ENCODE peak calls at places on chromosome 5, in ten cellular contexts. M is fibroblast of lung, W is cardiac muscle cell, K is neural progenitor cell, P is transverse colon, N is fibroblast of mammary gland, T is astrocyte of the cerebellum, E is ascending aorta, F is type B pancreatic cell, B is PC-3. Q is an unnamed sample.

GRCh38 chr5:132060501-132061161 is at the start of gene IL3:
- DNase-seq in M (no peak), W (no peak), K (no peak), P (peak), N (no peak), T (no peak), E (no peak), F (no peak), B (no peak), Q (no peak)

GRCh38 chr5:135120951-135121350 is 86.9 kb upstream of the PITX1 start:
- DNase-seq in M (no peak), W (no peak), K (peak), P (no peak), N (no peak), T (no peak), E (no peak), F (no peak), B (no peak), Q (no peak)

GRCh38 chr5:61327761-61328753 is 4.0 kb upstream of the ZSWIM6 start:
- DNase-seq in M (peak), W (peak), K (no peak), P (no peak), N (peak), T (no peak), E (no peak), F (no peak), B (peak), Q (no peak)

GRCh38 chr5:16464664-16465543 is 696 bp downstream of the ZNF622 start:
- DNase-seq in M (peak), W (no peak), K (no peak), P (peak), N (no peak), T (no peak), E (no peak), F (no peak), B (no peak), Q (no peak)

GRCh38 chr5:37552770-37553719 is 173.9 kb downstream of the WDR70 start:
- DNase-seq in M (peak), W (peak), K (no peak), P (no peak), N (peak), T (peak), E (no peak), F (no peak), B (peak), Q (no peak)

GRCh38 chr5:31361234-31361633 is 167.7 kb downstream of the CDH6 start:
- DNase-seq in M (peak), W (peak), K (no peak), P (no peak), N (peak), T (no peak), E (no peak), F (no peak), B (peak), Q (no peak)

GRCh38 chr5:126385509-126385908 is 37.7 kb upstream of the GRAMD2B start:
- DNase-seq in M (no peak), W (no peak), K (no peak), P (no peak), N (no peak), T (no peak), E (no peak), F (no peak), B (peak), Q (no peak)

GRCh38 chr5:142819816-142820215 is 49.6 kb downstream of the ARHGAP26 start:
- DNase-seq in M (peak), W (peak), K (no peak), P (no peak), N (peak), T (no peak), E (no peak), F (no peak), B (peak), Q (no peak)

GRCh38 chr5:55852503-55852902 is 1.3 kb downstream of the IL31RA start:
- DNase-seq in M (peak), W (no peak), K (no peak), P (no peak), N (peak), T (no peak), E (no peak), F (no peak), B (no peak), Q (no peak)

GRCh38 chr5:108079754-108080153 is 302.1 kb downstream of the FBXL17 start:
- DNase-seq in M (peak), W (peak), K (no peak), P (no peak), N (peak), T (no peak), E (no peak), F (no peak), B (peak), Q (no peak)

GRCh38 chr5:67234671-67235176 is 38.1 kb upstream of the CD180 start:
- DNase-seq in M (peak), W (peak), K (no peak), P (no peak), N (peak), T (peak), E (no peak), F (no peak), B (peak), Q (no peak)

GRCh38 chr5:144209421-144209820 is 38.7 kb downstream of the KCTD16 start:
- DNase-seq in M (no peak), W (no peak), K (no peak), P (no peak), N (no peak), T (no peak), E (no peak), F (no peak), B (no peak), Q (no peak)

GRCh38 chr5:131988601-131989000 is 22.9 kb downstream of the ACSL6 start:
- DNase-seq in M (no peak), W (no peak), K (no peak), P (no peak), N (no peak), T (no peak), E (no peak), F (no peak), B (no peak), Q (no peak)

GRCh38 chr5:116355819-116356601 is 218.6 kb downstream of the SEMA6A start:
- DNase-seq in M (no peak), W (no peak), K (no peak), P (no peak), N (no peak), T (no peak), E (no peak), F (no peak), B (no peak), Q (no peak)
- TF ChIP-seq CTCF in M (no peak), W (no peak), K (no peak), P (no peak), N (no peak), T (no peak), E (no peak), F (no peak), B (no peak), Q (no peak)

GRCh38 chr5:59173568-59173967 is 590.7 kb downstream of the RAB3C start:
- DNase-seq in M (peak), W (peak), K (no peak), P (no peak), N (peak), T (no peak), E (no peak), F (no peak), B (no peak), Q (no peak)
- TF ChIP-seq CTCF in M (peak), W (peak), K (no peak), P (no peak), N (peak), T (no peak), E (no peak), F (no peak), B (no peak), Q (no peak)

DNA sequence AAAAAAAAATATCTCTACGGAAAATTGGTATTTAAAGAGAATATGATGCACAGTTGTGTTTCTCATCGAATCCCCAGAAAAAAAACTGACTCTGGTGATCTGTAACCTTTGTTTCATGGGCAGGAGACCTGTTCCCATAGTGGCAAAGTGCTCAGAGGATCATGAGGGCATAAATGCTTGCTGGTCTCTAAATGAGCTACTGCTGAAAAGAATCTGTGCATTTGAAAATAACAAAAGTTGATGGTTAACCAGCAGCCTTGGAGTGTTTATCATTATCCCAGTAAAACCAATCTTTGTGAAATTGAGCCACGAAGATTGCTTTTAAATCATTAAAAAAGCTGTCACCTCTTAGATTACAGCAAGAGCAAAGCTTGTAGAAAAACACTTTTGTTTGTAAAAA is 775.4 kb downstream of the MTRR start:
- DNase-seq in M (no peak), W (no peak), K (no peak), P (no peak), N (no peak), T (no peak), E (no peak), F (no peak), B (no peak), Q (no peak)
- TF ChIP-seq CTCF in M (no peak), W (no peak), K (no peak), P (no peak), N (no peak), T (no peak), E (no peak), F (no peak), B (no peak), Q (no peak)

GRCh38 chr5:64165160-64165499 is 513 bp upstream of the RNF180 start:
- DNase-seq in M (no peak), W (no peak), K (no peak), P (no peak), N (no peak), T (no peak), E (no peak), F (no peak), B (peak), Q (no peak)

GRCh38 chr5:64166201-64166959 is 737 bp downstream of the RNF180 start:
- DNase-seq in M (no peak), W (peak), K (peak), P (no peak), N (peak), T (no peak), E (no peak), F (no peak), B (peak), Q (peak)

GRCh38 chr5:64163746-64164145 is 1.9 kb upstream of the RNF180 start:
- DNase-seq in M (no peak), W (no peak), K (no peak), P (no peak), N (no peak), T (no peak), E (no peak), F (no peak), B (no peak), Q (no peak)

GRCh38 chr5:64164166-64164565 is 1.5 kb upstream of the RNF180 start:
- DNase-seq in M (no peak), W (no peak), K (no peak), P (no peak), N (peak), T (no peak), E (no peak), F (no peak), B (peak), Q (no peak)

DNA sequence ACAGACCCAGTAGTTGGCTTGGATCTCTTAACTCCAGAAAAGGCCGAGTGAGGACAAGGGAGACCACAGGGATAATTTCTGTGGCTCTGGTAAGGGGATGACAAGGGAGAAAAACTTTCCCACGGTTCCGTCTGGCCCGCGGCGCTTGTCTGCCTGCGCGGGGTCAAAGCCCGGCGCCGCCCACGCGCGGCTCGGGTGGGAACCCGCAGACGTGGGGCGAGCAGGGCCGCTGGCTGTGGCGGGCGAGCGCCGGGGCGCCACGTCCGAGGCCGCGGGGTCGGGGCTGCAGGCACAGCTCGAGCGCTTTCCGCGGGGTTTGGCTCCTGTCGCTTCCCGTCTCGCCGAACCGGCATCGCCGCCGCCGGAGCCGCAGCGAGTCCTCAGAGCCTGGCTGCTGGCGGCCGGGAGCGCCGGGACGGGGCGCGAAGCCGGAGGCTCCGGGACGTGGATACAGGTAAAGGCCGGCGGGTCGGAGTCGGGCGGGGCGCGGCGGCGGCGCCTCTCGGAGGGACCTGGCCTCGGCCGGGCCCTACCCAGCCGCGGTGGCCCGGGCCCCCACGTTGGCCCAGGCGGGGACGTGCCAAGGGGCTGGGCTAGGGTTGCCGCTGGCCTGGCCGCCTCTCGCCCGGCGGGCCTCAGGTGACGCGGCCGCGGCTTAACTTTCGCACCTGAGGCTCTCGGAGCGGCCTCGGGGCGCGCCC is at the start of gene RNF180:
- DNase-seq in M (peak), W (peak), K (peak), P (peak), N (peak), T (no peak), E (no peak), F (peak), B (peak), Q (peak)
- TF ChIP-seq CTCF in M (no peak), W (no peak), K (no peak), P (no peak), N (no peak), T (no peak), E (no peak), F (no peak), B (no peak), Q (no peak)

GRCh38 chr5:141338538-141339306 is at the start of gene PCDHGA2:
- DNase-seq in M (peak), W (peak), K (peak), P (no peak), N (peak), T (peak), E (no peak), F (no peak), B (peak), Q (no peak)

GRCh38 chr5:141343953-141344463 is 379 bp downstream of the PCDHGA3 start:
- DNase-seq in M (no peak), W (no peak), K (no peak), P (no peak), N (no peak), T (no peak), E (no peak), F (no peak), B (no peak), Q (no peak)

GRCh38 chr5:141345327-141345726 is 1.7 kb downstream of the PCDHGA3 start:
- DNase-seq in M (no peak), W (no peak), K (no peak), P (no peak), N (no peak), T (no peak), E (no peak), F (no peak), B (no peak), Q (no peak)

GRCh38 chr5:141342773-141343172 is 856 bp upstream of the PCDHGA3 start:
- DNase-seq in M (no peak), W (no peak), K (no peak), P (no peak), N (no peak), T (no peak), E (no peak), F (no peak), B (no peak), Q (no peak)

DNA sequence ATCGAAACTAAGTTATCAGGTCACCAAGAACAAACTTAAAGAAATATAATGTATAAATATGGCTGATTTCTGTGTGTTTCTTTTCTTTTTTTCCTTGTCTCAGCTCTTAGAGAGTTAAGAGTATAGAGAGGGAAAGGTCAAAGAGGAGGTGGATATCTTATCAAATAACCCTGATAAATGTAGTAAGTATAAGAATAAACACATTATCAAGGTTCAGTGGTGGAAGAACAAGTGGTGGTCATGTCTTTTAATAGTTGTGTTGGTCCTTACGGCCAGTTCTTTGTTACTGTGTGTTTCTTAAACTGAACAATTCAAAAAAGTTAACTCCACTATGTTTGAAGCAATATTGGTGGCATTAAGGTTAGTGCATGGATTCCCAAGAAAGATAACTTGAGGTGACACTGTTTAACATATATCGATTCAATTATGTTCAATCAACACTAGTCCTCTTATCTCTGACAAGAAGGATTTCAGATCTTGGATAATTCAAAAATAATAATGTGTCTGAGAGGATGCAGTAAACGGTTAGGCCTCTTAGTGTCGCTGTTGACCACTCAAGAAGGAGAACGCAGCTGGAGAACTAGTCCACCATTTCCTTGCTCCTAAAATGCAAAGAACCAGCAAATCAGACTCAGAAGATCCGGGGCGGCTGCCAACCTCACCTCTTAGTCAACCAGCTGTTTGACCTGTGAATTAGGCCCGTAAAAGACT is at the start of gene PCDHGA3:
- DNase-seq in M (peak), W (peak), K (no peak), P (no peak), N (peak), T (peak), E (no peak), F (no peak), B (no peak), Q (no peak)
- TF ChIP-seq CTCF in M (peak), W (peak), K (peak), P (no peak), N (peak), T (peak), E (no peak), F (peak), B (no peak), Q (peak)

DNA sequence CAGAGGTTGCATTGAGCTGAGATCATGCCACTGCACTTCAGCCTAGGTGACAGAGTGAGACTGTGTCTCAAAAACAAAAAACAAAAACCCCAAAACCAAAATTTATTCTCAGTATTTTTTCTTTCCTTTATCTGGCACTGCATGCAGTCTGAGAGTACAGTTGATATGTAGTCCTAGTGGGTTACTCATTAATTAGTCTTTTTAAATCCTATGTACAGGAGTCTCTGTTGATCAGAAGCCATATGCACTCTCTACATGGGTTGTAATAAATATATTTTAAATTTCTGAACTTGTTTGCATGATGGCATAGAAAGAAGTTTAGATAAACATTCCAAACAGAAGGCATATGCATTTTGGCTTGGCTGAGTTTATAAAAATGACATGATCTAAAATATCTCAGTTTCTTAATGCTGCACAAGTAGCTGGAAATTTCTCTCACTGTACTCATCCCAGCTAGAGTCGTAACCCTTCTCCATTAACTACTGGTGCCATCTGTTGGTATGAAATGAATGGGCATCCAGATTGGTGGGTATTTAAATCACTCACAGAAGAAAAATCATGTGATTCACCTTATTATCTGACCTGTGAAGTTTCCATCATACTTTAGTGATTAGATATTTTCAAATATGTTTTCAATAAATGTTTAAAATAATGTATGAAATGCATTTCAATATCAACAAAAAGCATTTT is 284.8 kb downstream of the CTNND2 start:
- DNase-seq in M (no peak), W (no peak), K (peak), P (no peak), N (peak), T (no peak), E (no peak), F (no peak), B (peak), Q (no peak)
- TF ChIP-seq CTCF in M (no peak), W (no peak), K (peak), P (peak), N (no peak), T (peak), E (no peak), F (peak), B (peak), Q (peak)

DNA sequence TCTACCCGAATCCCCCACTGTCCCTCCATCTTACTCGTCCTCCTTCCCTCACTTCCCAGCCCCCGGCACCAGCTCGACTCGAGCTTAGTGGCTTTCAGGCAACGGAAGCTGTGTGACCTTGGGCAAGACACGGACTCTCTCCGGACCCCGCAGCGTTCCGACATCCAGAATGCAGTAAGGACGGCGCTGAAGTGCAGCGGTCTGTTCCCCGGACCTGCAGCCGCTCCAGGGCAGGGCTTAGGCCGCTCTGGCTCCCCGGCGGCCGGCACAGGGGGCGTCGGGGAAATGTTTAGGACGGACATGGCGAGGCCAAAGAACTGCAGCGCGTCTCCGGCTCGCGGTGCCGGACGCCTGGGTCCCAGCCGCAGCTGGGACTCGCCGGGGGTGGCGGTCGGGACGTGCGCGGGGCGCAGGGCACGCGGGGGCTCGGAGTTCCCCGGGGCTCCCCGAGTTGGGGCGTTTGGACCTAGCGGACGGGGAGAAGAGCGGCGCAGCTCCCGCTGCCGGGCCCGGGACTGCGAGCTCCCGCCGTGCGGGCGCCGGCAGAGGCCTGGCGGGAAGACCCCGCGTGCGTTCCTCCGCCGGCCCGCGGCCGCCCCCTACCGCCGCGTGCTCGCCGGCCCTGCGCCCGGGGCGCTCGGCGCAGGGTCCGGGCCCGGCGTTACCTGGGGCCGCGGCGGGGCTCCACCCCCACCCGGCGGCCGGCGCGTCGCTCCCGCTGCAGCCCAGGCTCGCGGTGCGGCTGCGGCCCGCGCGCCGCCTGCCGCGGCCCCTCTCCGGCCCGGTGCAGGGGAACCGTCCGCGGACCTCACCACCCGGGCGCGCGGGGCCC is 5.6 kb upstream of the RNF44 start:
- DNase-seq in M (no peak), W (peak), K (peak), P (no peak), N (no peak), T (no peak), E (no peak), F (no peak), B (peak), Q (peak)
- TF ChIP-seq CTCF in M (no peak), W (no peak), K (peak), P (peak), N (no peak), T (no peak), E (peak), F (peak), B (no peak), Q (peak)

DNA sequence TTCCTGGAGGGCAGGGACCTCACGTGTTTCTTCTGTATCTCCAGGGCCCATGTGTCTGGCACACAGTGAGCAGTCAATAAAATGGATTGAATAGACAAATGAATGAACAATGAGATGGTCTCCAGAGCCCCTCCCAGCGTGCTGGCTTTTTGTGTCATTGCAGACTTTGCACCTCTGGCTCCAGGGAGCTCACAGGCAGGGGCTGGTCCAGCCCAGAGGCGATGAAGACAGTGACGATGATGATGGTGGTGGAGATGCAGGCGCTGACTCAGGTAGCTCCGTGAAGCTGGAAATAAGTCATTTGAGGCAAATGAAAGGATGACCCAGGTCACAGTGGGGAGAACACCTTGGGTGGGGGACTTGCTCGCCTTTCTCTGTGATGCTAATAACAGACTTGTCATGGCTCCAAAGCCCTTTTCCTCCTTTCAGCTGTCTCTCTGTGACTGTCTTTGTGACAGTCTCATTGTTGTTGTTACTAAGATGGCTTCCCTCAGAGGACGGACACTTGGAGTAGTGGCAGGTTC is 30.4 kb upstream of the FABP6 start:
- DNase-seq in M (no peak), W (no peak), K (peak), P (no peak), N (no peak), T (no peak), E (no peak), F (no peak), B (no peak), Q (peak)
- TF ChIP-seq CTCF in M (no peak), W (no peak), K (no peak), P (no peak), N (no peak), T (no peak), E (no peak), F (no peak), B (no peak), Q (no peak)